ENCODE peak calls at places on chromosomes 3 and 15, in nine cellular contexts. V is SW480; F is ELR; Y is psoas muscle; J is effector CD4-positive, alpha-beta T cell; H is NCI-H187; C is aorta; I is T-helper 2 cell; B is stimulated activated CD8-positive, alpha-beta memory T cell treated with anti-CD3 and anti-CD28 coated beads, Interleukin-15, amount 100 ng/mL, for 4 hours. O is an unnamed sample.

GRCh38 chr3:49620728-49621127 is 53.4 kb upstream of the APEH start:
- DNase-seq in B (no peak), Y (no peak), F (no peak), J (no peak), C (no peak), H (no peak), V (no peak), I (no peak), O (no peak)

GRCh38 chr3:155619118-155619915 is 125.6 kb downstream of the PLCH1 start:
- DNase-seq in I (no peak), B (no peak), V (no peak), F (no peak), Y (no peak), J (no peak), C (no peak), H (no peak), O (no peak)

GRCh38 chr3:127786358-127787070 is 35.8 kb downstream of the MGLL start:
- DNase-seq in J (no peak), I (no peak), H (peak), Y (peak), B (no peak), V (no peak), C (peak), F (no peak), O (peak)

GRCh38 chr3:100003609-100004503 is 110.4 kb downstream of the FILIP1L start:
- DNase-seq in J (no peak), I (no peak), H (no peak), C (no peak), Y (no peak), V (no peak), F (no peak), B (no peak), O (no peak)

GRCh38 chr15:69413822-69414701 is at the start of gene KIF23:
- DNase-seq in Y (peak), H (peak), V (peak), I (peak), C (peak), F (peak), J (peak), B (peak), O (peak)

GRCh38 chr3:171225698-171226097 is 199.2 kb upstream of the SLC2A2 start:
- DNase-seq in I (no peak), B (no peak), F (no peak), V (no peak), J (no peak), H (no peak), Y (no peak), C (no peak), O (no peak)

GRCh38 chr15:100733088-100733487 is 130.7 kb downstream of the ASB7 start:
- DNase-seq in Y (no peak), V (no peak), C (no peak), F (peak), J (no peak), B (no peak), I (no peak), H (no peak), O (no peak)

GRCh38 chr15:68684476-68684875 is 105.7 kb downstream of the CORO2B start:
- DNase-seq in B (no peak), C (no peak), V (no peak), H (no peak), J (no peak), Y (no peak), I (no peak), F (no peak), O (no peak)

GRCh38 chr3:39067286-39067685 is 15.5 kb downstream of the WDR48 start:
- DNase-seq in F (no peak), C (no peak), J (no peak), Y (no peak), B (no peak), I (no peak), V (no peak), H (no peak), O (no peak)

GRCh38 chr3:31882895-31883294 is 98.2 kb downstream of the OSBPL10 start:
- DNase-seq in J (no peak), Y (no peak), H (no peak), F (no peak), B (no peak), I (no peak), V (no peak), C (no peak), O (no peak)

GRCh38 chr15:62472616-62473299 is 307.7 kb upstream of the C2CD4B start:
- DNase-seq in F (peak), C (peak), I (no peak), H (no peak), V (peak), J (no peak), Y (peak), B (no peak), O (no peak)